ENCODE peak calls at places on chromosomes 3 and 15, in four cellular contexts. N, K, Z and P are unnamed samples.

GRCh38 chr3:43964640-43965039 is 273.9 kb downstream of the ABHD5 start:
- DNase-seq in N (no peak), K (no peak), Z (no peak), P (no peak)

GRCh38 chr3:42905740-42906084 is 230 bp upstream of the ZNF662 start:
- DNase-seq in N (no peak), K (no peak), Z (no peak), P (no peak)

GRCh38 chr3:171790898-171791694 is 19.2 kb downstream of the PLD1 start:
- DNase-seq in N (no peak), K (no peak), Z (no peak), P (peak; percentile 63)

GRCh38 chr3:129927072-129927471 is 33.6 kb upstream of the TMCC1 start:
- DNase-seq in N (no peak), K (no peak), Z (no peak), P (no peak)

GRCh38 chr3:132253262-132253878 is 63.8 kb upstream of the ACP3 start:
- DNase-seq in N (peak; percentile 74), K (no peak), Z (no peak), P (peak; percentile 76)

GRCh38 chr15:29061746-29062660 is 176.2 kb downstream of the APBA2 start:
- DNase-seq in N (no peak), K (no peak), Z (no peak), P (no peak)

GRCh38 chr3:24451461-24452099 is 43.1 kb downstream of the THRB start:
- DNase-seq in N (no peak), K (no peak), Z (no peak), P (no peak)

GRCh38 chr3:99920530-99921376 is 103.1 kb downstream of the CMSS1 start:
- DNase-seq in N (peak; percentile 91), K (no peak), Z (peak; percentile 47), P (peak; percentile 76)

GRCh38 chr3:196694202-196694638 is 17.8 kb downstream of the CEP19 start:
- DNase-seq in N (no peak), K (no peak), Z (no peak), P (peak; percentile 13)

GRCh38 chr15:66919421-66919820 is 146.0 kb upstream of the SMAD3 start:
- DNase-seq in N (no peak), K (no peak), Z (no peak), P (no peak)

GRCh38 chr3:149384911-149385321 is 7.5 kb upstream of the TM4SF1 start:
- DNase-seq in N (peak; percentile 28), K (no peak), Z (no peak), P (peak; percentile 91)

GRCh38 chr3:57998366-57999283 is 9.6 kb upstream of the FLNB start:
- DNase-seq in N (no peak), K (no peak), Z (no peak), P (peak; percentile 81)

GRCh38 chr3:125434582-125435011 is 59.5 kb upstream of the ZNF148 start:
- DNase-seq in N (no peak), K (no peak), Z (no peak), P (no peak)

GRCh38 chr15:51861557-51862350 is 32.3 kb downstream of the TMOD3 start:
- DNase-seq in N (no peak), K (no peak), Z (no peak), P (no peak)

GRCh38 chr3:147554332-147554731 is 145.2 kb downstream of the ZIC1 start:
- DNase-seq in N (no peak), K (no peak), Z (no peak), P (no peak)

GRCh38 chr3:194386610-194387009 is 12.5 kb downstream of the GP5 start:
- DNase-seq in N (no peak), K (peak; percentile 24), Z (no peak), P (no peak)

GRCh38 chr3:62261800-62262199 is 111.5 kb downstream of the FEZF2 start:
- DNase-seq in N (no peak), K (no peak), Z (no peak), P (no peak)

GRCh38 chr15:98174286-98174685 is 213.8 kb downstream of the ARRDC4 start:
- DNase-seq in N (peak; percentile 79), K (peak; percentile 44), Z (peak; percentile 44), P (no peak)

GRCh38 chr3:49269443-49269842 is 7.6 kb downstream of the C3orf62 start:
- DNase-seq in N (no peak), K (no peak), Z (no peak), P (no peak)

GRCh38 chr3:173289072-173289471 is 108.5 kb upstream of the NLGN1 start:
- DNase-seq in N (no peak), K (no peak), Z (no peak), P (no peak)

GRCh38 chr15:46786886-46787285 is 930.4 kb upstream of the SEMA6D start:
- DNase-seq in N (peak; percentile 23), K (no peak), Z (no peak), P (no peak)

GRCh38 chr3:25424238-25425013 is 3.6 kb upstream of the RARB start:
- DNase-seq in N (no peak), K (no peak), Z (no peak), P (no peak)

GRCh38 chr3:15272431-15273196 is 59.8 kb downstream of the SH3BP5 start:
- DNase-seq in N (peak; percentile 72), K (no peak), Z (no peak), P (no peak)

GRCh38 chr3:50587806-50588758 is 18.8 kb downstream of the HEMK1 start:
- DNase-seq in N (no peak), K (no peak), Z (no peak), P (no peak)

GRCh38 chr3:32303977-32304376 is 65.5 kb downstream of the CMTM8 start:
- DNase-seq in N (no peak), K (no peak), Z (no peak), P (no peak)

GRCh38 chr3:193572426-193572908 is 17.8 kb upstream of the ATP13A4 start:
- DNase-seq in N (peak; percentile 79), K (peak; percentile 70), Z (peak; percentile 72), P (peak; percentile 64)

GRCh38 chr3:11099306-11099705 is 55.0 kb upstream of the HRH1 start:
- DNase-seq in N (no peak), K (no peak), Z (no peak), P (no peak)

GRCh38 chr15:66220587-66220986 is 33.0 kb downstream of the MEGF11 start:
- DNase-seq in N (no peak), K (no peak), Z (no peak), P (no peak)

GRCh38 chr3:63349583-63350177 is 71.6 kb downstream of the SYNPR start:
- DNase-seq in N (peak; percentile 68), K (no peak), Z (peak; percentile 43), P (peak; percentile 65)

GRCh38 chr3:94936023-94936580 is 873.2 kb downstream of the NSUN3 start:
- DNase-seq in N (no peak), K (no peak), Z (no peak), P (no peak)

GRCh38 chr15:42050484-42051255 is 29.8 kb upstream of the PLA2G4E start:
- DNase-seq in N (no peak), K (peak; percentile 28), Z (no peak), P (no peak)

GRCh38 chr3:12175844-12176453 is 17.2 kb upstream of the TIMP4 start:
- DNase-seq in N (peak; percentile 62), K (peak; percentile 78), Z (peak; percentile 71), P (peak; percentile 50)

GRCh38 chr3:59660852-59661624 is 611.2 kb upstream of the CFAP20DC start:
- DNase-seq in N (no peak), K (no peak), Z (no peak), P (peak; percentile 8)

GRCh38 chr3:125172346-125172745 is 40.2 kb downstream of the SLC12A8 start:
- DNase-seq in N (no peak), K (no peak), Z (no peak), P (no peak)

GRCh38 chr3:48428863-48429415 is 947 bp downstream of the PLXNB1 start:
- DNase-seq in N (peak; percentile 58), K (peak; percentile 78), Z (peak; percentile 55), P (peak; percentile 18)

DNA sequence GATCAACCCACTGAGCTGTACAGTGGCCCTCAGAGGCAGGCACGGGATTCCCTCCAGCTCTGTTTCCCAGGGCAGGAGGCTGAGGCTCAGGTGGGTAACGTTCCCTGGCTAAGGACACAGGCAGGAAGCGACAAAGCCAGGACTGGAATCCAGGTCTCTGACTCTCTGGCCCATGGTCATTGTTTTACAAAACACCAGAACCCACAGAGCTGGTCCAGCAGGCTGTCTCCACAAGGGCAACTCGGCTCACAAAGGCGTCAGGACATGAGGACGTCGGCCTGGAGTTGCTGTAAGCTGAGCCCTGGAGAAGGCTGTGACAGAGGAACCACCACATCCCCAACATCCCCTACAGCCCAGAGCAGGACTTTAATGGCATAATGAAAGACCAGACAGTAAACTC is 30.7 kb downstream of the NUP210 start:
- DNase-seq in N (no peak), K (no peak), Z (peak; percentile 55), P (no peak)
- H4K5ac ChIP-seq in N (no peak overlapping the region), K (no peak overlapping the region), Z (no peak overlapping the region), P (no peak overlapping the region)

GRCh38 chr3:6921876-6922275 is 61.0 kb downstream of the GRM7 start:
- DNase-seq in N (no peak), K (no peak), Z (no peak), P (no peak)
- H4K5ac ChIP-seq in N (no peak overlapping the region), K (no peak overlapping the region), Z (no peak overlapping the region), P (no peak overlapping the region)

DNA sequence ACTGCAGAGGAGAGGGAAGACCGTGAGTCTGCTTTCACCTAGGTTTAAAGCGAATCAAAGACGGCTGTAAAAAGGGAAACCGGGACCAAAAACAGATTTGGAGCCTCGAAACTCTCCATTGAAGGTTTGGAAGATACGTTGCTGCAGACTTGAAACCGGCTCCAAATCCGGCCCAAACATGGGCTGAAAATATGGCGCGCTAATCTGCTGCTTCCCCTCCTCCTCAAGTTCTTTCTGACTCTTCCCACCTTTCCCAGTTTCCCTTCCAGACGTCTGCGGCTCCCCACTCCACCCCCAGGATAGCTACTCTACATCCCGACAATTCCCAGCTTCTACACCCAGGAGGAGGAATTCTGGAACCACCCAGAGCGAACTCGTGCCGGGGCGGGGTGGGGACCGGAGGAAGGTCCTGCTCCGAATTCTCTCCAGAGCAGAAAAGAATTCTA is 8.7 kb downstream of the EOMES start:
- DNase-seq in N (peak; percentile 95), K (peak; percentile 61), Z (peak; percentile 45), P (no peak)
- H4K5ac ChIP-seq in N (no peak overlapping the region), K (no peak overlapping the region), Z (no peak overlapping the region), P (no peak overlapping the region)

GRCh38 chr15:57503051-57503702 is 88.5 kb upstream of the MYZAP start:
- DNase-seq in N (peak; percentile 64), K (peak; percentile 66), Z (peak; percentile 54), P (no peak)

GRCh38 chr15:57504599-57504940 is 87.1 kb upstream of the MYZAP start:
- DNase-seq in N (no peak), K (no peak), Z (no peak), P (no peak)

GRCh38 chr15:57505056-57505713 is 86.5 kb upstream of the MYZAP start:
- DNase-seq in N (no peak), K (no peak), Z (no peak), P (no peak)

GRCh38 chr15:57505949-57506391 is 85.7 kb upstream of the MYZAP start:
- DNase-seq in N (no peak), K (no peak), Z (no peak), P (no peak)

DNA sequence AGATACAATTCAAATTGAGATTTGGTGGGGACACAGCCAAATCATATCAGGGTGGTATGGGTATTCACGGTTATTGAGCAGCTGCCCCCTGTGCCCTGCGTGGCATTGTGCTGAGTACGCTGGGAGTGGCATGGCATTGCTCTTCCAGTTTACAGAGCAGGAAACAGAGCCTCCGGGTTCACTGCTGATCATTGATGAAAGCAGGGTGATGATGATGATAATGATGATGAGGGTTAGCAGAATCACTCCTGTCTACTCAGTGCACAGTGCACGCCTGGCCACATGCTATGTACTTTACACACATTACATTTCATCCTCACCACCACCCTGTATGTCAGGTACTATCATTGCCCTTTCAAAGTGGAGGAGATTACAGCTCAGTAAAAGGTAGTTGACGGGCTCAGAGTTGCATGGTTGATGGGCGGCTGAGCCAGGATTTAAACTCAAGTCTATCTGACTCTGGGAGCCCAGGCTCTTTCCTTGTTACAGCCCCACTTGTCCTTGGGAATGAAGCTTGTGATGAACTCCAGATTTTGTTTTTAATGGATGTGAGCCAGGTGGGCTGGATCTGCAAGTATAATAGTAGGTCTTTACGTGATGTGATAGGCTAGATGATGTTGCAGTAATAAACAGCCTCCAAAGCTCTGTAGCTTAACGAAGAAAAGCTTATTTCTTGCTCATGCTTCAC is 87.6 kb upstream of the MYZAP start:
- DNase-seq in N (no peak), K (no peak), Z (no peak), P (no peak)
- H4K5ac ChIP-seq in N (no peak overlapping the region), K (no peak overlapping the region), Z (no peak overlapping the region), P (no peak overlapping the region)